ENCODE peak calls at places on chromosomes 3 and 15, in five cellular contexts. G, M, Z, C and L are unnamed samples.

GRCh38 chr3:127714151-127714571 is 41.4 kb downstream of the ABTB1 start:
- DNase-seq in G (no peak), M (no peak), Z (no peak), C (no peak), L (no peak)

GRCh38 chr3:61743686-61744242 is 182.4 kb downstream of the PTPRG start:
- DNase-seq in G (no peak), M (no peak), Z (no peak), C (no peak), L (no peak)

GRCh38 chr3:12120374-12121140 is 38.2 kb downstream of the TIMP4 start:
- DNase-seq in G (no peak), M (no peak), Z (no peak), C (no peak), L (no peak)

GRCh38 chr3:64533565-64534317 is 154.1 kb downstream of the ADAMTS9 start:
- DNase-seq in G (peak), M (peak), Z (peak), C (peak), L (peak)

GRCh38 chr3:75254685-75255084 is 409.4 kb upstream of the FRG2C start:
- DNase-seq in G (no peak), M (no peak), Z (no peak), C (no peak), L (no peak)

GRCh38 chr3:11629716-11630115 is 14.0 kb downstream of the VGLL4 start:
- DNase-seq in G (peak), M (peak), Z (no peak), C (no peak), L (no peak)

GRCh38 chr3:39485547-39485946 is 18.1 kb downstream of the MOBP start:
- DNase-seq in G (no peak), M (no peak), Z (no peak), C (no peak), L (no peak)

GRCh38 chr15:69002783-69003182 is 11.7 kb upstream of the NOX5 start:
- DNase-seq in G (no peak), M (no peak), Z (no peak), C (no peak), L (no peak)

GRCh38 chr15:60004846-60005351 is 788 bp downstream of the FOXB1 start:
- DNase-seq in G (peak), M (peak), Z (no peak), C (peak), L (peak)

GRCh38 chr3:21705769-21706168 is 45.2 kb downstream of the ZNF385D start:
- DNase-seq in G (peak), M (peak), Z (peak), C (no peak), L (no peak)

GRCh38 chr3:71168043-71168720 is 415.3 kb downstream of the FOXP1 start:
- DNase-seq in G (peak), M (peak), Z (no peak), C (no peak), L (no peak)

GRCh38 chr15:80228959-80229610 is 22.9 kb downstream of the CTXND1 start:
- DNase-seq in G (peak), M (peak), Z (no peak), C (no peak), L (no peak)

GRCh38 chr3:160981217-160981938 is 123.8 kb downstream of the B3GALNT1 start:
- DNase-seq in G (peak), M (peak), Z (no peak), C (peak), L (no peak)

GRCh38 chr3:74045000-74045399 is 420.3 kb upstream of the PDZRN3 start:
- DNase-seq in G (no peak), M (no peak), Z (no peak), C (no peak), L (no peak)

DNA sequence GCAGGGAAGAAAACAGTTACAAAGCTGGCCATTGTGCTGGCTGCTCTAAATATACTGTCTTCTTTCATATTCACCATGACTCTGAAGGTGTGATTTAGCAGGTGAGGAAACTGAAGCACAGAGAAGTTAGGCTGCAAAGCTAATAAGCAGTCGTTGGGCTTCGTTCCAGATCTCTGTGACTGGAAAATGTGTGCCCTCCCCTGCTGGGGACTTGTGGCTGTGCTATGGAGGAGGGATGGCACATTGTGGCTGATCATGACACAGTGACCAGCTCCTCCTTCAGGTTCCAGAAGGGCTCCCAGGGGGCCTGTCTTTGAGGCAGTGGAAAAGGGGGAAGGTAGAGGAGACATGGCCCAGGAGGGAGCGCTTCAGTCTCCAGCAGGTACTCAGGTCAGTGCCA is 19.2 kb downstream of the PXK start:
- DNase-seq in G (no peak), M (no peak), Z (no peak), C (no peak), L (no peak)
- TF ChIP-seq CTCF in G (no peak), M (no peak), Z (no peak), C (no peak), L (no peak)

GRCh38 chr3:44198957-44199269 is 42.8 kb upstream of the TOPAZ1 start:
- DNase-seq in G (no peak), M (no peak), Z (no peak), C (no peak), L (no peak)
- TF ChIP-seq CTCF in G (no peak), M (no peak), Z (no peak), C (no peak), L (no peak)

DNA sequence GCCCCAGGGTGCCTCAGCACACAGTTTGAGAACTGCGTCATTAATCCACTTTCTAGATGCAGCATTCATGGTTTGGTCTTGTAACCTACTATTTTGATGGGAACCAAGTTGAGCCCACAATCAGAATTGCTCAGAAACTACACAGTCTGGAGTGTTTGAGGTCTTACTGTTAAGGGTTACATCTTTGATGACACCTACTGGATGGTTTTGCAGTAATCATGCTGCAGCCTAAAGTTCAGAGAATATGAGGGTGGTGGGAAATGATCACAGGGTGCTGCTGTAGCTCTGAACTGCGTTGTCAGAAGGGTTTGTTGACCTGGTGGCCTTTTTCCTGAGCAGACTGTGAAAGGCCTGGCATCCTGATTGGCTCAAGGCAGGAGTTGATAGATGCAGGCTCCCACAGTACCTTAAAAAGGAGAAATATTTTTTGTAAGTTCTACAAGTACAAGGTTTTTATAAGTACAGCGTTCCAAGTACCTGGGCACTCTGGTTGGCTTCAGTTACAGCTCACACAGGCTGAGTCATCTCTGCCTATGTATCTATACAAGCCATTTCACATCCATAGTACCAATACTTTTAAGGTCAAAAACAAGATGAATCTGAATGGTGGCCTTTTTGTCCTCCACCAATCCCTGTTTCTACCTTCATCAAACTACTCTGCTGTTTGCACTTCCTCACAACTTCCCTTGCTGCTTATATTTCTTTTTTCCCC is 60.5 kb upstream of the ACKR4 start:
- DNase-seq in G (peak), M (no peak), Z (no peak), C (no peak), L (no peak)
- TF ChIP-seq CTCF in G (peak), M (peak), Z (no peak), C (no peak), L (no peak)

DNA sequence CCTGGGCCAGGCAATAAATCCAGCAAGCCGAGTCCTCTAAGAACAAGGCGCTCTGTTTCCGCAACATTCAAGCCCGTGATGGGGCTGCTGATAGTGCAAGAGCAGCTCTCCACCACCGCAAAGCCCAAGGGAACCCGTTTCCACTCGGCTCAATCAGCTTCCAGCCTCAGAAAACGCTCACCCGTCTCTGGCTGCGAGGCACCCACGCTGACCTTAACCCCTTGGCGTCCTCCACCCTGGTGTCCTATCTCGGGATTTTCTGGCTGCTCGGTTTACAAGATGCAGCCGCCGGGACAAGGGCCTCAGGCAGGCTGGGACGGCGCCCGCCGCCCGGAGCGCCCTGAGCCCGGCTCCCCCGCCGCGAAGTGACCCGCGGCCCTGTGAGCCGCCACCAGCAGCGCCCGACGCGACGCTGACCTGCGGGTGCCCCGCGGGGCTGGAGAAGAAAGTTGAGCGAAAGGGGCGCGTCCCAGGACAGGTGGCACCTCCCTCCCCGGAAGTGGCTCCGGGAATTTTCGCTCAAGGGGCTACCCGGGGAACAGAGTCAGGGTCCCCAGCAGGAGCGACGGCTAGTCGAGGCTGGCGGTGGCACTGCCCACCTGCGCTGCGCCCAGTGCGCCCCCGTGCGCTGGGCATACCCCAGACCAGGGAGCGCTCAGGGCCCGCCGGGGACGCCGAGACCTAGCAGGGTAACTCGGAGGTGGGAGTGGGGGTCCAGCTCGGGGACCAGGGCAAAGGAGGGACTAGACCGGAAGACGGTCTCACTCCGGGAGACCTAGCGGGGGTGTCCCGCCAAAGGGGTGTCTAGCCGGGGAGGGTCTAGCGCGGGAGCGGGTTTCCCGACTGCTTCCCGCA is 18.1 kb downstream of the SPATA12 start:
- DNase-seq in G (peak), M (peak), Z (peak), C (peak), L (peak)
- TF ChIP-seq CTCF in G (no peak), M (peak), Z (no peak), C (no peak), L (no peak)

GRCh38 chr15:64690578-64691296 is 84.7 kb downstream of the RBPMS2 start:
- DNase-seq in G (no peak), M (no peak), Z (no peak), C (no peak), L (no peak)
- TF ChIP-seq CTCF in G (no peak), M (no peak), Z (no peak), C (no peak), L (no peak)

DNA sequence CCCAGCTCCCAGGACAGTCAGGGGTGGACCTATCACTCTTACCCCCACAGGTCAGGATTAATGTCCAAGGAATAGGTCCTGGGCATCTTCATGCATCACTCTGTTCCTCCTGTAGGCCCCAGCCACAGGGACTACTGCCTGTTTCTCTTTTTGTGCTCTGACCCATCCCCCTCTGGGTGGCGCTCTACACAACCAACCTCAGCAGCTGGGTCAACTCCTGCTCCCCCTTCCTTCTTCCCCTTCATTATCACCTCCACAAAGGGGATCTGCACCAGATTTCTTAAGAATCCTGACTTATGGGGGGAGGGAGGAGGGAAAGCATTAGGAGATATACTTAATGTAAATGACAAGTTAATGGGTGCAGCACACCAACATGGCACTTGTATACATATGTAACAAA is 12.2 kb upstream of the TRANK1 start:
- DNase-seq in G (no peak), M (no peak), Z (no peak), C (no peak), L (no peak)
- TF ChIP-seq CTCF in G (no peak), M (no peak), Z (no peak), C (no peak), L (peak)

GRCh38 chr3:53181528-53181927 is 20.5 kb downstream of the PRKCD start:
- DNase-seq in G (no peak), M (no peak), Z (no peak), C (no peak), L (no peak)
- TF ChIP-seq CTCF in G (no peak), M (no peak), Z (no peak), C (no peak), L (no peak)

GRCh38 chr15:87477759-87478687 is 778.5 kb downstream of the NTRK3 start:
- DNase-seq in G (peak), M (peak), Z (peak), C (no peak), L (no peak)
- TF ChIP-seq CTCF in G (no peak), M (no peak), Z (no peak), C (no peak), L (peak)

GRCh38 chr3:129382366-129382765 is 46.1 kb downstream of the EFCAB12 start:
- DNase-seq in G (no peak), M (no peak), Z (no peak), C (no peak), L (no peak)

GRCh38 chr3:129386984-129387383 is 41.5 kb downstream of the EFCAB12 start:
- DNase-seq in G (no peak), M (no peak), Z (no peak), C (no peak), L (no peak)

GRCh38 chr3:129384594-129385323 is 43.7 kb downstream of the EFCAB12 start:
- DNase-seq in G (no peak), M (no peak), Z (no peak), C (no peak), L (no peak)

GRCh38 chr3:129379582-129380358 is 48.7 kb downstream of the EFCAB12 start:
- DNase-seq in G (no peak), M (no peak), Z (no peak), C (no peak), L (no peak)

GRCh38 chr3:129383292-129383860 is 45.1 kb downstream of the EFCAB12 start:
- DNase-seq in G (peak), M (peak), Z (peak), C (peak), L (peak)
- TF ChIP-seq CTCF in G (peak), M (peak), Z (peak), C (peak), L (peak)